ENCODE peak calls at places on chromosome 6, in ten cellular contexts. One of them, this sample, is unnamed.

GRCh38 chr6:150334790-150335783 is 33.7 kb upstream of the IYD start:
- ATAC-seq in stimulated activated naive CD8-positive, alpha-beta T cell treated with anti-CD3 and anti-CD28 coated beads, Interleukin-15, amount 100 ng/mL, for 72 hours: no peak
- ATAC-seq in left lung: peak; percentile 85
- ATAC-seq in natural killer cell: peak; percentile 36
- ATAC-seq in left ventricle myocardium superior: no peak
- ATAC-seq in naive thymus-derived CD8-positive, alpha-beta T cell: no peak
- ATAC-seq in activated CD8-positive, alpha-beta T cell treated with anti-CD3 and anti-CD28 coated beads for 36 hours: peak; percentile 42
- ATAC-seq in omental fat pad: no peak
- ATAC-seq in activated naive CD8-positive, alpha-beta T cell treated with anti-CD3 and anti-CD28 coated beads, Interleukin-2, amount 50 U/mL, for 24 hours: no peak
- ATAC-seq in SK-N-SH treated with all-trans-retinoic acid at 6 μM for 48 hours: peak; percentile 66
- ATAC-seq in this sample: no peak

GRCh38 chr6:148345176-148345575 is 2.5 kb downstream of the SASH1 start:
- ATAC-seq in naive thymus-derived CD8-positive, alpha-beta T cell: no peak
- ATAC-seq in SK-N-SH treated with all-trans-retinoic acid at 6 μM for 48 hours: no peak
- ATAC-seq in activated naive CD8-positive, alpha-beta T cell treated with anti-CD3 and anti-CD28 coated beads, Interleukin-2, amount 50 U/mL, for 24 hours: no peak
- ATAC-seq in omental fat pad: no peak
- ATAC-seq in stimulated activated naive CD8-positive, alpha-beta T cell treated with anti-CD3 and anti-CD28 coated beads, Interleukin-15, amount 100 ng/mL, for 72 hours: no peak
- ATAC-seq in left ventricle myocardium superior: no peak
- ATAC-seq in natural killer cell: no peak
- ATAC-seq in left lung: peak; percentile 36
- ATAC-seq in activated CD8-positive, alpha-beta T cell treated with anti-CD3 and anti-CD28 coated beads for 36 hours: no peak
- ATAC-seq in this sample: no peak

GRCh38 chr6:7236312-7237209 is 76.4 kb downstream of the SSR1 start:
- ATAC-seq in natural killer cell: no peak
- ATAC-seq in SK-N-SH treated with all-trans-retinoic acid at 6 μM for 48 hours: no peak
- ATAC-seq in activated naive CD8-positive, alpha-beta T cell treated with anti-CD3 and anti-CD28 coated beads, Interleukin-2, amount 50 U/mL, for 24 hours: no peak
- ATAC-seq in left lung: peak; percentile 74
- ATAC-seq in left ventricle myocardium superior: no peak
- ATAC-seq in naive thymus-derived CD8-positive, alpha-beta T cell: no peak
- ATAC-seq in stimulated activated naive CD8-positive, alpha-beta T cell treated with anti-CD3 and anti-CD28 coated beads, Interleukin-15, amount 100 ng/mL, for 72 hours: peak; percentile 48
- ATAC-seq in omental fat pad: peak; percentile 70
- ATAC-seq in activated CD8-positive, alpha-beta T cell treated with anti-CD3 and anti-CD28 coated beads for 36 hours: peak; percentile 18
- ATAC-seq in this sample: peak; percentile 78

GRCh38 chr6:3848380-3848779 is 793 bp upstream of the FAM50B start:
- ATAC-seq in natural killer cell: no peak
- ATAC-seq in activated CD8-positive, alpha-beta T cell treated with anti-CD3 and anti-CD28 coated beads for 36 hours: no peak
- ATAC-seq in left lung: peak; percentile 1
- ATAC-seq in SK-N-SH treated with all-trans-retinoic acid at 6 μM for 48 hours: peak; percentile 7
- ATAC-seq in stimulated activated naive CD8-positive, alpha-beta T cell treated with anti-CD3 and anti-CD28 coated beads, Interleukin-15, amount 100 ng/mL, for 72 hours: peak; percentile 2
- ATAC-seq in activated naive CD8-positive, alpha-beta T cell treated with anti-CD3 and anti-CD28 coated beads, Interleukin-2, amount 50 U/mL, for 24 hours: no peak
- ATAC-seq in left ventricle myocardium superior: peak; percentile 2
- ATAC-seq in omental fat pad: no peak
- ATAC-seq in naive thymus-derived CD8-positive, alpha-beta T cell: no peak
- ATAC-seq in this sample: no peak

GRCh38 chr6:19210849-19211590 is 626.1 kb upstream of the ID4 start:
- ATAC-seq in naive thymus-derived CD8-positive, alpha-beta T cell: no peak
- ATAC-seq in left lung: no peak
- ATAC-seq in omental fat pad: no peak
- ATAC-seq in left ventricle myocardium superior: peak; percentile 40
- ATAC-seq in stimulated activated naive CD8-positive, alpha-beta T cell treated with anti-CD3 and anti-CD28 coated beads, Interleukin-15, amount 100 ng/mL, for 72 hours: peak; percentile 28
- ATAC-seq in natural killer cell: no peak
- ATAC-seq in activated naive CD8-positive, alpha-beta T cell treated with anti-CD3 and anti-CD28 coated beads, Interleukin-2, amount 50 U/mL, for 24 hours: peak; percentile 33
- ATAC-seq in SK-N-SH treated with all-trans-retinoic acid at 6 μM for 48 hours: no peak
- ATAC-seq in activated CD8-positive, alpha-beta T cell treated with anti-CD3 and anti-CD28 coated beads for 36 hours: no peak
- ATAC-seq in this sample: no peak

GRCh38 chr6:17542243-17542642 is 57.9 kb upstream of the FAM8A1 start:
- ATAC-seq in SK-N-SH treated with all-trans-retinoic acid at 6 μM for 48 hours: no peak
- ATAC-seq in stimulated activated naive CD8-positive, alpha-beta T cell treated with anti-CD3 and anti-CD28 coated beads, Interleukin-15, amount 100 ng/mL, for 72 hours: no peak
- ATAC-seq in activated CD8-positive, alpha-beta T cell treated with anti-CD3 and anti-CD28 coated beads for 36 hours: no peak
- ATAC-seq in naive thymus-derived CD8-positive, alpha-beta T cell: no peak
- ATAC-seq in activated naive CD8-positive, alpha-beta T cell treated with anti-CD3 and anti-CD28 coated beads, Interleukin-2, amount 50 U/mL, for 24 hours: no peak
- ATAC-seq in omental fat pad: no peak
- ATAC-seq in natural killer cell: no peak
- ATAC-seq in left lung: no peak
- ATAC-seq in left ventricle myocardium superior: no peak
- ATAC-seq in this sample: no peak

GRCh38 chr6:127298475-127298874 is 31.8 kb downstream of the RNF146 start:
- ATAC-seq in activated naive CD8-positive, alpha-beta T cell treated with anti-CD3 and anti-CD28 coated beads, Interleukin-2, amount 50 U/mL, for 24 hours: no peak
- ATAC-seq in activated CD8-positive, alpha-beta T cell treated with anti-CD3 and anti-CD28 coated beads for 36 hours: no peak
- ATAC-seq in natural killer cell: no peak
- ATAC-seq in stimulated activated naive CD8-positive, alpha-beta T cell treated with anti-CD3 and anti-CD28 coated beads, Interleukin-15, amount 100 ng/mL, for 72 hours: no peak
- ATAC-seq in left ventricle myocardium superior: no peak
- ATAC-seq in left lung: no peak
- ATAC-seq in SK-N-SH treated with all-trans-retinoic acid at 6 μM for 48 hours: no peak
- ATAC-seq in omental fat pad: no peak
- ATAC-seq in naive thymus-derived CD8-positive, alpha-beta T cell: no peak
- ATAC-seq in this sample: no peak

GRCh38 chr6:31149827-31150447 is 7.7 kb downstream of the CCHCR1 start:
- ATAC-seq in naive thymus-derived CD8-positive, alpha-beta T cell: no peak
- ATAC-seq in natural killer cell: no peak
- ATAC-seq in activated naive CD8-positive, alpha-beta T cell treated with anti-CD3 and anti-CD28 coated beads, Interleukin-2, amount 50 U/mL, for 24 hours: no peak
- ATAC-seq in SK-N-SH treated with all-trans-retinoic acid at 6 μM for 48 hours: no peak
- ATAC-seq in activated CD8-positive, alpha-beta T cell treated with anti-CD3 and anti-CD28 coated beads for 36 hours: no peak
- ATAC-seq in left ventricle myocardium superior: no peak
- ATAC-seq in stimulated activated naive CD8-positive, alpha-beta T cell treated with anti-CD3 and anti-CD28 coated beads, Interleukin-15, amount 100 ng/mL, for 72 hours: no peak
- ATAC-seq in omental fat pad: no peak
- ATAC-seq in left lung: no peak
- ATAC-seq in this sample: no peak

GRCh38 chr6:4965506-4966389 is 38.1 kb downstream of the RPP40 start:
- ATAC-seq in left lung: no peak
- ATAC-seq in activated naive CD8-positive, alpha-beta T cell treated with anti-CD3 and anti-CD28 coated beads, Interleukin-2, amount 50 U/mL, for 24 hours: no peak
- ATAC-seq in stimulated activated naive CD8-positive, alpha-beta T cell treated with anti-CD3 and anti-CD28 coated beads, Interleukin-15, amount 100 ng/mL, for 72 hours: no peak
- ATAC-seq in natural killer cell: no peak
- ATAC-seq in left ventricle myocardium superior: no peak
- ATAC-seq in naive thymus-derived CD8-positive, alpha-beta T cell: no peak
- ATAC-seq in omental fat pad: no peak
- ATAC-seq in activated CD8-positive, alpha-beta T cell treated with anti-CD3 and anti-CD28 coated beads for 36 hours: no peak
- ATAC-seq in SK-N-SH treated with all-trans-retinoic acid at 6 μM for 48 hours: no peak
- ATAC-seq in this sample: no peak

GRCh38 chr6:48419992-48420391 is 309.0 kb upstream of the PTCHD4 start:
- ATAC-seq in activated naive CD8-positive, alpha-beta T cell treated with anti-CD3 and anti-CD28 coated beads, Interleukin-2, amount 50 U/mL, for 24 hours: no peak
- ATAC-seq in SK-N-SH treated with all-trans-retinoic acid at 6 μM for 48 hours: no peak
- ATAC-seq in left ventricle myocardium superior: no peak
- ATAC-seq in stimulated activated naive CD8-positive, alpha-beta T cell treated with anti-CD3 and anti-CD28 coated beads, Interleukin-15, amount 100 ng/mL, for 72 hours: no peak
- ATAC-seq in omental fat pad: no peak
- ATAC-seq in activated CD8-positive, alpha-beta T cell treated with anti-CD3 and anti-CD28 coated beads for 36 hours: no peak
- ATAC-seq in natural killer cell: no peak
- ATAC-seq in left lung: no peak
- ATAC-seq in naive thymus-derived CD8-positive, alpha-beta T cell: no peak
- ATAC-seq in this sample: no peak

GRCh38 chr6:168823397-168824020 is 382.5 kb downstream of the SMOC2 start:
- ATAC-seq in left lung: no peak
- ATAC-seq in activated naive CD8-positive, alpha-beta T cell treated with anti-CD3 and anti-CD28 coated beads, Interleukin-2, amount 50 U/mL, for 24 hours: no peak
- ATAC-seq in natural killer cell: no peak
- ATAC-seq in left ventricle myocardium superior: no peak
- ATAC-seq in omental fat pad: no peak
- ATAC-seq in SK-N-SH treated with all-trans-retinoic acid at 6 μM for 48 hours: no peak
- ATAC-seq in naive thymus-derived CD8-positive, alpha-beta T cell: no peak
- ATAC-seq in stimulated activated naive CD8-positive, alpha-beta T cell treated with anti-CD3 and anti-CD28 coated beads, Interleukin-15, amount 100 ng/mL, for 72 hours: no peak
- ATAC-seq in activated CD8-positive, alpha-beta T cell treated with anti-CD3 and anti-CD28 coated beads for 36 hours: no peak
- ATAC-seq in this sample: no peak

GRCh38 chr6:161393839-161394364 is 120.0 kb upstream of the AGPAT4 start:
- ATAC-seq in activated CD8-positive, alpha-beta T cell treated with anti-CD3 and anti-CD28 coated beads for 36 hours: peak; percentile 98
- ATAC-seq in stimulated activated naive CD8-positive, alpha-beta T cell treated with anti-CD3 and anti-CD28 coated beads, Interleukin-15, amount 100 ng/mL, for 72 hours: peak; percentile 98
- ATAC-seq in left ventricle myocardium superior: peak; percentile 89
- ATAC-seq in naive thymus-derived CD8-positive, alpha-beta T cell: peak; percentile 95
- ATAC-seq in left lung: peak; percentile 99
- ATAC-seq in SK-N-SH treated with all-trans-retinoic acid at 6 μM for 48 hours: peak; percentile 98
- ATAC-seq in activated naive CD8-positive, alpha-beta T cell treated with anti-CD3 and anti-CD28 coated beads, Interleukin-2, amount 50 U/mL, for 24 hours: peak; percentile 97
- ATAC-seq in omental fat pad: peak; percentile 88
- ATAC-seq in natural killer cell: peak; percentile 98
- ATAC-seq in this sample: peak; percentile 89

GRCh38 chr6:145206247-145206907 is 528.9 kb downstream of the EPM2A start:
- ATAC-seq in activated naive CD8-positive, alpha-beta T cell treated with anti-CD3 and anti-CD28 coated beads, Interleukin-2, amount 50 U/mL, for 24 hours: no peak
- ATAC-seq in omental fat pad: no peak
- ATAC-seq in activated CD8-positive, alpha-beta T cell treated with anti-CD3 and anti-CD28 coated beads for 36 hours: no peak
- ATAC-seq in left ventricle myocardium superior: peak; percentile 18
- ATAC-seq in stimulated activated naive CD8-positive, alpha-beta T cell treated with anti-CD3 and anti-CD28 coated beads, Interleukin-15, amount 100 ng/mL, for 72 hours: no peak
- ATAC-seq in natural killer cell: no peak
- ATAC-seq in left lung: no peak
- ATAC-seq in naive thymus-derived CD8-positive, alpha-beta T cell: no peak
- ATAC-seq in SK-N-SH treated with all-trans-retinoic acid at 6 μM for 48 hours: peak; percentile 88
- ATAC-seq in this sample: no peak

GRCh38 chr6:136274062-136274461 is 15.6 kb downstream of the BCLAF1 start:
- ATAC-seq in omental fat pad: no peak
- ATAC-seq in activated CD8-positive, alpha-beta T cell treated with anti-CD3 and anti-CD28 coated beads for 36 hours: no peak
- ATAC-seq in natural killer cell: no peak
- ATAC-seq in left ventricle myocardium superior: no peak
- ATAC-seq in naive thymus-derived CD8-positive, alpha-beta T cell: no peak
- ATAC-seq in left lung: no peak
- ATAC-seq in stimulated activated naive CD8-positive, alpha-beta T cell treated with anti-CD3 and anti-CD28 coated beads, Interleukin-15, amount 100 ng/mL, for 72 hours: no peak
- ATAC-seq in SK-N-SH treated with all-trans-retinoic acid at 6 μM for 48 hours: no peak
- ATAC-seq in activated naive CD8-positive, alpha-beta T cell treated with anti-CD3 and anti-CD28 coated beads, Interleukin-2, amount 50 U/mL, for 24 hours: no peak
- ATAC-seq in this sample: no peak